ENCODE peak calls at places on chromosomes 12 and 14, in nine cellular contexts. One of them, this sample, is unnamed.

GRCh38 chr14:95157987-95158712 is 821 bp upstream of the DICER1 start:
- DNase-seq in EH: no peak
- DNase-seq in glutamatergic neuron: no peak
- DNase-seq in CD4-positive, CD25-positive, alpha-beta regulatory T cell: peak
- DNase-seq in neural crest cell: no peak
- DNase-seq in cardiac fibroblast: no peak
- DNase-seq in left ventricle myocardium inferior: no peak
- DNase-seq in naive B cell: peak
- DNase-seq in stimulated activated CD4-positive, alpha-beta T cell treated with anti-CD3 and anti-CD28 coated beads, Interleukin-2, amount 100 ng/mL, for 48 hours: peak
- DNase-seq in this sample: no peak

GRCh38 chr14:70622111-70622712 is 19.5 kb upstream of the TTC9 start:
- DNase-seq in stimulated activated CD4-positive, alpha-beta T cell treated with anti-CD3 and anti-CD28 coated beads, Interleukin-2, amount 100 ng/mL, for 48 hours: peak
- DNase-seq in CD4-positive, CD25-positive, alpha-beta regulatory T cell: peak
- DNase-seq in neural crest cell: peak
- DNase-seq in left ventricle myocardium inferior: no peak
- DNase-seq in glutamatergic neuron: peak
- DNase-seq in EH: peak
- DNase-seq in cardiac fibroblast: peak
- DNase-seq in naive B cell: peak
- DNase-seq in this sample: no peak

GRCh38 chr14:23376477-23377200 is at the start of gene CMTM5:
- DNase-seq in EH: no peak
- DNase-seq in CD4-positive, CD25-positive, alpha-beta regulatory T cell: no peak
- DNase-seq in cardiac fibroblast: no peak
- DNase-seq in neural crest cell: peak
- DNase-seq in naive B cell: no peak
- DNase-seq in glutamatergic neuron: peak
- DNase-seq in stimulated activated CD4-positive, alpha-beta T cell treated with anti-CD3 and anti-CD28 coated beads, Interleukin-2, amount 100 ng/mL, for 48 hours: no peak
- DNase-seq in left ventricle myocardium inferior: no peak
- DNase-seq in this sample: peak

GRCh38 chr12:132367852-132368251 is 38.5 kb upstream of the GALNT9 start:
- DNase-seq in glutamatergic neuron: no peak
- DNase-seq in stimulated activated CD4-positive, alpha-beta T cell treated with anti-CD3 and anti-CD28 coated beads, Interleukin-2, amount 100 ng/mL, for 48 hours: no peak
- DNase-seq in EH: no peak
- DNase-seq in left ventricle myocardium inferior: no peak
- DNase-seq in naive B cell: no peak
- DNase-seq in CD4-positive, CD25-positive, alpha-beta regulatory T cell: no peak
- DNase-seq in cardiac fibroblast: no peak
- DNase-seq in neural crest cell: no peak
- DNase-seq in this sample: no peak

GRCh38 chr14:100878271-100879146 is 25.0 kb downstream of the RTL1 start:
- DNase-seq in EH: no peak
- DNase-seq in cardiac fibroblast: no peak
- DNase-seq in stimulated activated CD4-positive, alpha-beta T cell treated with anti-CD3 and anti-CD28 coated beads, Interleukin-2, amount 100 ng/mL, for 48 hours: no peak
- DNase-seq in glutamatergic neuron: no peak
- DNase-seq in naive B cell: no peak
- DNase-seq in CD4-positive, CD25-positive, alpha-beta regulatory T cell: no peak
- DNase-seq in left ventricle myocardium inferior: peak
- DNase-seq in neural crest cell: no peak
- DNase-seq in this sample: no peak

GRCh38 chr14:24430682-24431568 is 1.2 kb downstream of the KHNYN start:
- DNase-seq in CD4-positive, CD25-positive, alpha-beta regulatory T cell: peak
- DNase-seq in glutamatergic neuron: no peak
- DNase-seq in neural crest cell: no peak
- DNase-seq in naive B cell: peak
- DNase-seq in EH: peak
- DNase-seq in stimulated activated CD4-positive, alpha-beta T cell treated with anti-CD3 and anti-CD28 coated beads, Interleukin-2, amount 100 ng/mL, for 48 hours: peak
- DNase-seq in cardiac fibroblast: peak
- DNase-seq in left ventricle myocardium inferior: no peak
- DNase-seq in this sample: no peak

GRCh38 chr12:25377475-25378179 is 126.9 kb upstream of the KRAS start:
- DNase-seq in neural crest cell: no peak
- DNase-seq in naive B cell: no peak
- DNase-seq in left ventricle myocardium inferior: no peak
- DNase-seq in cardiac fibroblast: peak
- DNase-seq in EH: peak
- DNase-seq in glutamatergic neuron: no peak
- DNase-seq in stimulated activated CD4-positive, alpha-beta T cell treated with anti-CD3 and anti-CD28 coated beads, Interleukin-2, amount 100 ng/mL, for 48 hours: no peak
- DNase-seq in CD4-positive, CD25-positive, alpha-beta regulatory T cell: peak
- DNase-seq in this sample: no peak

GRCh38 chr14:50846171-50846880 is 15.4 kb upstream of the NIN start:
- DNase-seq in CD4-positive, CD25-positive, alpha-beta regulatory T cell: no peak
- DNase-seq in naive B cell: no peak
- DNase-seq in neural crest cell: no peak
- DNase-seq in cardiac fibroblast: peak
- DNase-seq in left ventricle myocardium inferior: no peak
- DNase-seq in EH: peak
- DNase-seq in glutamatergic neuron: no peak
- DNase-seq in stimulated activated CD4-positive, alpha-beta T cell treated with anti-CD3 and anti-CD28 coated beads, Interleukin-2, amount 100 ng/mL, for 48 hours: no peak
- DNase-seq in this sample: no peak

GRCh38 chr12:117494833-117495714 is 133.6 kb upstream of the NOS1 start:
- DNase-seq in glutamatergic neuron: no peak
- DNase-seq in neural crest cell: no peak
- DNase-seq in EH: no peak
- DNase-seq in stimulated activated CD4-positive, alpha-beta T cell treated with anti-CD3 and anti-CD28 coated beads, Interleukin-2, amount 100 ng/mL, for 48 hours: no peak
- DNase-seq in cardiac fibroblast: no peak
- DNase-seq in CD4-positive, CD25-positive, alpha-beta regulatory T cell: no peak
- DNase-seq in naive B cell: no peak
- DNase-seq in left ventricle myocardium inferior: no peak
- DNase-seq in this sample: no peak

GRCh38 chr14:49962616-49963015 is 69.7 kb downstream of the ARF6 start:
- DNase-seq in naive B cell: no peak
- DNase-seq in glutamatergic neuron: no peak
- DNase-seq in stimulated activated CD4-positive, alpha-beta T cell treated with anti-CD3 and anti-CD28 coated beads, Interleukin-2, amount 100 ng/mL, for 48 hours: peak
- DNase-seq in EH: no peak
- DNase-seq in neural crest cell: no peak
- DNase-seq in CD4-positive, CD25-positive, alpha-beta regulatory T cell: no peak
- DNase-seq in left ventricle myocardium inferior: no peak
- DNase-seq in cardiac fibroblast: no peak
- DNase-seq in this sample: no peak

GRCh38 chr12:29665107-29665506 is 118.6 kb downstream of the TMTC1 start:
- DNase-seq in CD4-positive, CD25-positive, alpha-beta regulatory T cell: no peak
- DNase-seq in stimulated activated CD4-positive, alpha-beta T cell treated with anti-CD3 and anti-CD28 coated beads, Interleukin-2, amount 100 ng/mL, for 48 hours: no peak
- DNase-seq in cardiac fibroblast: no peak
- DNase-seq in glutamatergic neuron: no peak
- DNase-seq in EH: no peak
- DNase-seq in neural crest cell: no peak
- DNase-seq in naive B cell: no peak
- DNase-seq in left ventricle myocardium inferior: no peak
- DNase-seq in this sample: no peak

GRCh38 chr14:92135269-92135668 is 13.5 kb downstream of the CPSF2 start:
- DNase-seq in naive B cell: no peak
- DNase-seq in glutamatergic neuron: no peak
- DNase-seq in CD4-positive, CD25-positive, alpha-beta regulatory T cell: peak
- DNase-seq in neural crest cell: no peak
- DNase-seq in cardiac fibroblast: peak
- DNase-seq in left ventricle myocardium inferior: no peak
- DNase-seq in stimulated activated CD4-positive, alpha-beta T cell treated with anti-CD3 and anti-CD28 coated beads, Interleukin-2, amount 100 ng/mL, for 48 hours: no peak
- DNase-seq in EH: peak
- DNase-seq in this sample: no peak

GRCh38 chr14:53151523-53151866 is 1.6 kb downstream of the DDHD1 start:
- DNase-seq in glutamatergic neuron: no peak
- DNase-seq in stimulated activated CD4-positive, alpha-beta T cell treated with anti-CD3 and anti-CD28 coated beads, Interleukin-2, amount 100 ng/mL, for 48 hours: no peak
- DNase-seq in EH: no peak
- DNase-seq in neural crest cell: peak
- DNase-seq in naive B cell: no peak
- DNase-seq in left ventricle myocardium inferior: no peak
- DNase-seq in cardiac fibroblast: no peak
- DNase-seq in CD4-positive, CD25-positive, alpha-beta regulatory T cell: no peak
- DNase-seq in this sample: no peak

GRCh38 chr14:104316121-104316722 is 177.8 kb downstream of the KIF26A start:
- DNase-seq in EH: no peak
- DNase-seq in neural crest cell: no peak
- DNase-seq in cardiac fibroblast: no peak
- DNase-seq in naive B cell: no peak
- DNase-seq in stimulated activated CD4-positive, alpha-beta T cell treated with anti-CD3 and anti-CD28 coated beads, Interleukin-2, amount 100 ng/mL, for 48 hours: no peak
- DNase-seq in left ventricle myocardium inferior: no peak
- DNase-seq in glutamatergic neuron: peak
- DNase-seq in CD4-positive, CD25-positive, alpha-beta regulatory T cell: no peak
- DNase-seq in this sample: no peak

GRCh38 chr12:38465020-38465419 is 148.4 kb downstream of the ALG10B start:
- DNase-seq in glutamatergic neuron: no peak
- DNase-seq in naive B cell: no peak
- DNase-seq in EH: no peak
- DNase-seq in stimulated activated CD4-positive, alpha-beta T cell treated with anti-CD3 and anti-CD28 coated beads, Interleukin-2, amount 100 ng/mL, for 48 hours: no peak
- DNase-seq in left ventricle myocardium inferior: no peak
- DNase-seq in CD4-positive, CD25-positive, alpha-beta regulatory T cell: no peak
- DNase-seq in neural crest cell: no peak
- DNase-seq in cardiac fibroblast: no peak
- DNase-seq in this sample: no peak

GRCh38 chr14:100534528-100535286 is 52.5 kb downstream of the BEGAIN start:
- DNase-seq in cardiac fibroblast: no peak
- DNase-seq in naive B cell: no peak
- DNase-seq in left ventricle myocardium inferior: peak
- DNase-seq in CD4-positive, CD25-positive, alpha-beta regulatory T cell: no peak
- DNase-seq in neural crest cell: no peak
- DNase-seq in stimulated activated CD4-positive, alpha-beta T cell treated with anti-CD3 and anti-CD28 coated beads, Interleukin-2, amount 100 ng/mL, for 48 hours: no peak
- DNase-seq in glutamatergic neuron: peak
- DNase-seq in EH: no peak
- DNase-seq in this sample: no peak

GRCh38 chr14:88879016-88879415 is 54.6 kb downstream of the TTC8 start:
- DNase-seq in EH: peak
- DNase-seq in cardiac fibroblast: peak
- DNase-seq in stimulated activated CD4-positive, alpha-beta T cell treated with anti-CD3 and anti-CD28 coated beads, Interleukin-2, amount 100 ng/mL, for 48 hours: no peak
- DNase-seq in neural crest cell: no peak
- DNase-seq in naive B cell: no peak
- DNase-seq in CD4-positive, CD25-positive, alpha-beta regulatory T cell: no peak
- DNase-seq in glutamatergic neuron: no peak
- DNase-seq in left ventricle myocardium inferior: no peak
- DNase-seq in this sample: no peak

GRCh38 chr12:124299628-124300388 is 4.9 kb downstream of the RFLNA start:
- DNase-seq in naive B cell: no peak
- DNase-seq in stimulated activated CD4-positive, alpha-beta T cell treated with anti-CD3 and anti-CD28 coated beads, Interleukin-2, amount 100 ng/mL, for 48 hours: no peak
- DNase-seq in EH: no peak
- DNase-seq in glutamatergic neuron: peak
- DNase-seq in cardiac fibroblast: no peak
- DNase-seq in CD4-positive, CD25-positive, alpha-beta regulatory T cell: no peak
- DNase-seq in neural crest cell: no peak
- DNase-seq in left ventricle myocardium inferior: no peak
- DNase-seq in this sample: no peak

GRCh38 chr12:10293570-10294227 is 14.0 kb upstream of the KLRD1 start:
- DNase-seq in neural crest cell: no peak
- DNase-seq in left ventricle myocardium inferior: no peak
- DNase-seq in EH: no peak
- DNase-seq in naive B cell: no peak
- DNase-seq in glutamatergic neuron: no peak
- DNase-seq in CD4-positive, CD25-positive, alpha-beta regulatory T cell: peak
- DNase-seq in cardiac fibroblast: no peak
- DNase-seq in stimulated activated CD4-positive, alpha-beta T cell treated with anti-CD3 and anti-CD28 coated beads, Interleukin-2, amount 100 ng/mL, for 48 hours: no peak
- DNase-seq in this sample: no peak

GRCh38 chr12:47988073-47989022 is 15.9 kb downstream of the COL2A1 start:
- DNase-seq in EH: peak
- DNase-seq in cardiac fibroblast: no peak
- DNase-seq in glutamatergic neuron: peak
- DNase-seq in CD4-positive, CD25-positive, alpha-beta regulatory T cell: no peak
- DNase-seq in neural crest cell: peak
- DNase-seq in naive B cell: no peak
- DNase-seq in stimulated activated CD4-positive, alpha-beta T cell treated with anti-CD3 and anti-CD28 coated beads, Interleukin-2, amount 100 ng/mL, for 48 hours: no peak
- DNase-seq in left ventricle myocardium inferior: no peak
- DNase-seq in this sample: no peak

GRCh38 chr14:89489796-89490506 is 72.9 kb upstream of the FOXN3 start:
- DNase-seq in glutamatergic neuron: no peak
- DNase-seq in CD4-positive, CD25-positive, alpha-beta regulatory T cell: no peak
- DNase-seq in naive B cell: no peak
- DNase-seq in EH: peak
- DNase-seq in neural crest cell: no peak
- DNase-seq in cardiac fibroblast: no peak
- DNase-seq in stimulated activated CD4-positive, alpha-beta T cell treated with anti-CD3 and anti-CD28 coated beads, Interleukin-2, amount 100 ng/mL, for 48 hours: no peak
- DNase-seq in left ventricle myocardium inferior: no peak
- DNase-seq in this sample: no peak

GRCh38 chr12:27970981-27971489 is 1.5 kb downstream of the PTHLH start:
- DNase-seq in glutamatergic neuron: no peak
- DNase-seq in left ventricle myocardium inferior: no peak
- DNase-seq in cardiac fibroblast: peak
- DNase-seq in EH: no peak
- DNase-seq in stimulated activated CD4-positive, alpha-beta T cell treated with anti-CD3 and anti-CD28 coated beads, Interleukin-2, amount 100 ng/mL, for 48 hours: no peak
- DNase-seq in naive B cell: no peak
- DNase-seq in neural crest cell: peak
- DNase-seq in CD4-positive, CD25-positive, alpha-beta regulatory T cell: no peak
- DNase-seq in this sample: no peak

GRCh38 chr14:32073537-32074189 is 3.4 kb upstream of the ARHGAP5 start:
- DNase-seq in EH: peak
- DNase-seq in CD4-positive, CD25-positive, alpha-beta regulatory T cell: peak
- DNase-seq in glutamatergic neuron: no peak
- DNase-seq in naive B cell: peak
- DNase-seq in stimulated activated CD4-positive, alpha-beta T cell treated with anti-CD3 and anti-CD28 coated beads, Interleukin-2, amount 100 ng/mL, for 48 hours: peak
- DNase-seq in cardiac fibroblast: peak
- DNase-seq in neural crest cell: peak
- DNase-seq in left ventricle myocardium inferior: no peak
- DNase-seq in this sample: no peak

GRCh38 chr14:105908481-105908911 is 382.1 kb downstream of the TMEM121 start:
- DNase-seq in EH: no peak
- DNase-seq in stimulated activated CD4-positive, alpha-beta T cell treated with anti-CD3 and anti-CD28 coated beads, Interleukin-2, amount 100 ng/mL, for 48 hours: no peak
- DNase-seq in naive B cell: peak
- DNase-seq in neural crest cell: no peak
- DNase-seq in left ventricle myocardium inferior: no peak
- DNase-seq in cardiac fibroblast: no peak
- DNase-seq in CD4-positive, CD25-positive, alpha-beta regulatory T cell: no peak
- DNase-seq in glutamatergic neuron: no peak
- DNase-seq in this sample: no peak

GRCh38 chr12:9335867-9336266 is 127.7 kb upstream of the PZP start:
- DNase-seq in stimulated activated CD4-positive, alpha-beta T cell treated with anti-CD3 and anti-CD28 coated beads, Interleukin-2, amount 100 ng/mL, for 48 hours: no peak
- DNase-seq in CD4-positive, CD25-positive, alpha-beta regulatory T cell: no peak
- DNase-seq in EH: no peak
- DNase-seq in cardiac fibroblast: no peak
- DNase-seq in left ventricle myocardium inferior: no peak
- DNase-seq in naive B cell: no peak
- DNase-seq in neural crest cell: no peak
- DNase-seq in glutamatergic neuron: no peak
- DNase-seq in this sample: no peak

GRCh38 chr12:68844318-68844745 is 36.4 kb downstream of the MDM2 start:
- DNase-seq in CD4-positive, CD25-positive, alpha-beta regulatory T cell: no peak
- DNase-seq in left ventricle myocardium inferior: no peak
- DNase-seq in stimulated activated CD4-positive, alpha-beta T cell treated with anti-CD3 and anti-CD28 coated beads, Interleukin-2, amount 100 ng/mL, for 48 hours: no peak
- DNase-seq in naive B cell: no peak
- DNase-seq in glutamatergic neuron: no peak
- DNase-seq in EH: no peak
- DNase-seq in cardiac fibroblast: no peak
- DNase-seq in neural crest cell: no peak
- DNase-seq in this sample: no peak

GRCh38 chr12:93438266-93439050 is 3.3 kb downstream of the UBE2N start:
- DNase-seq in naive B cell: no peak
- DNase-seq in EH: no peak
- DNase-seq in CD4-positive, CD25-positive, alpha-beta regulatory T cell: no peak
- DNase-seq in cardiac fibroblast: no peak
- DNase-seq in left ventricle myocardium inferior: no peak
- DNase-seq in glutamatergic neuron: no peak
- DNase-seq in neural crest cell: no peak
- DNase-seq in stimulated activated CD4-positive, alpha-beta T cell treated with anti-CD3 and anti-CD28 coated beads, Interleukin-2, amount 100 ng/mL, for 48 hours: no peak
- DNase-seq in this sample: peak

GRCh38 chr12:126233625-126234024 is 1168.4 kb downstream of the AACS start:
- DNase-seq in glutamatergic neuron: no peak
- DNase-seq in stimulated activated CD4-positive, alpha-beta T cell treated with anti-CD3 and anti-CD28 coated beads, Interleukin-2, amount 100 ng/mL, for 48 hours: no peak
- DNase-seq in neural crest cell: no peak
- DNase-seq in CD4-positive, CD25-positive, alpha-beta regulatory T cell: no peak
- DNase-seq in EH: no peak
- DNase-seq in left ventricle myocardium inferior: no peak
- DNase-seq in cardiac fibroblast: peak
- DNase-seq in naive B cell: no peak
- DNase-seq in this sample: no peak

GRCh38 chr14:99513183-99513694 is 32.0 kb downstream of the CCNK start:
- DNase-seq in CD4-positive, CD25-positive, alpha-beta regulatory T cell: no peak
- DNase-seq in left ventricle myocardium inferior: no peak
- DNase-seq in cardiac fibroblast: no peak
- DNase-seq in glutamatergic neuron: no peak
- DNase-seq in naive B cell: no peak
- DNase-seq in neural crest cell: no peak
- DNase-seq in EH: no peak
- DNase-seq in stimulated activated CD4-positive, alpha-beta T cell treated with anti-CD3 and anti-CD28 coated beads, Interleukin-2, amount 100 ng/mL, for 48 hours: no peak
- DNase-seq in this sample: no peak

GRCh38 chr14:44291516-44291915 is 215.6 kb downstream of the FSCB start:
- DNase-seq in stimulated activated CD4-positive, alpha-beta T cell treated with anti-CD3 and anti-CD28 coated beads, Interleukin-2, amount 100 ng/mL, for 48 hours: no peak
- DNase-seq in CD4-positive, CD25-positive, alpha-beta regulatory T cell: no peak
- DNase-seq in naive B cell: no peak
- DNase-seq in glutamatergic neuron: no peak
- DNase-seq in cardiac fibroblast: no peak
- DNase-seq in neural crest cell: no peak
- DNase-seq in EH: no peak
- DNase-seq in left ventricle myocardium inferior: no peak
- DNase-seq in this sample: no peak

GRCh38 chr14:95953111-95953724 is 76.6 kb downstream of the TUNAR start:
- DNase-seq in stimulated activated CD4-positive, alpha-beta T cell treated with anti-CD3 and anti-CD28 coated beads, Interleukin-2, amount 100 ng/mL, for 48 hours: no peak
- DNase-seq in neural crest cell: peak
- DNase-seq in naive B cell: no peak
- DNase-seq in cardiac fibroblast: peak
- DNase-seq in left ventricle myocardium inferior: no peak
- DNase-seq in EH: peak
- DNase-seq in glutamatergic neuron: no peak
- DNase-seq in CD4-positive, CD25-positive, alpha-beta regulatory T cell: no peak
- DNase-seq in this sample: no peak

This sample was measured in substantia nigra.